ENCODE peak calls at places on chromosomes 12 and 14, in six cellular contexts. One of them, this sample, is unnamed.

GRCh38 chr12:25436206-25436912 is 116.7 kb downstream of the LMNTD1 start:
- DNase-seq in PC-3: peak; percentile 84
- DNase-seq in lung: no peak
- DNase-seq in tibial nerve: peak; percentile 67
- DNase-seq in thyroid gland: peak; percentile 18
- DNase-seq in A549: peak; percentile 63
- DNase-seq in this sample: peak; percentile 52

GRCh38 chr12:11171953-11172675 is 1.1 kb downstream of the SMIM10L1 start:
- DNase-seq in PC-3: no peak
- DNase-seq in lung: no peak
- DNase-seq in tibial nerve: no peak
- DNase-seq in thyroid gland: no peak
- DNase-seq in A549: peak; percentile 10
- DNase-seq in this sample: peak; percentile 10

GRCh38 chr12:100567945-100568344 is 5.5 kb upstream of the GAS2L3 start:
- DNase-seq in PC-3: no peak
- DNase-seq in lung: no peak
- DNase-seq in tibial nerve: no peak
- DNase-seq in thyroid gland: no peak
- DNase-seq in A549: no peak
- DNase-seq in this sample: no peak

GRCh38 chr12:62967701-62968100 is 32.8 kb upstream of the PPM1H start:
- DNase-seq in PC-3: no peak
- DNase-seq in lung: no peak
- DNase-seq in tibial nerve: no peak
- DNase-seq in thyroid gland: no peak
- DNase-seq in A549: no peak
- DNase-seq in this sample: no peak

GRCh38 chr12:45671254-45671653 is 58.3 kb upstream of the ARID2 start:
- DNase-seq in PC-3: peak; percentile 16
- DNase-seq in lung: no peak
- DNase-seq in tibial nerve: no peak
- DNase-seq in thyroid gland: no peak
- DNase-seq in A549: no peak
- DNase-seq in this sample: no peak

GRCh38 chr14:52885230-52885629 is 65.6 kb downstream of the FERMT2 start:
- DNase-seq in PC-3: no peak
- DNase-seq in lung: no peak
- DNase-seq in tibial nerve: no peak
- DNase-seq in thyroid gland: no peak
- DNase-seq in A549: no peak
- DNase-seq in this sample: no peak

GRCh38 chr14:93543766-93544165 is 113.0 kb downstream of the UNC79 start:
- DNase-seq in PC-3: peak; percentile 53
- DNase-seq in lung: no peak
- DNase-seq in tibial nerve: no peak
- DNase-seq in thyroid gland: no peak
- DNase-seq in A549: peak; percentile 3
- DNase-seq in this sample: no peak

GRCh38 chr12:2265461-2266167 is 212.8 kb downstream of the CACNA1C start:
- DNase-seq in PC-3: no peak
- DNase-seq in lung: no peak
- DNase-seq in tibial nerve: no peak
- DNase-seq in thyroid gland: no peak
- DNase-seq in A549: no peak
- DNase-seq in this sample: no peak

GRCh38 chr12:93783827-93784226 is 106.7 kb downstream of the CRADD start:
- DNase-seq in PC-3: no peak
- DNase-seq in lung: no peak
- DNase-seq in tibial nerve: no peak
- DNase-seq in thyroid gland: no peak
- DNase-seq in A549: no peak
- DNase-seq in this sample: no peak

GRCh38 chr12:113837059-113837458 is 129.1 kb downstream of the RBM19 start:
- DNase-seq in PC-3: no peak
- DNase-seq in lung: no peak
- DNase-seq in tibial nerve: no peak
- DNase-seq in thyroid gland: no peak
- DNase-seq in A549: no peak
- DNase-seq in this sample: no peak

GRCh38 chr14:67856806-67857205 is 37.2 kb downstream of the RAD51B start:
- DNase-seq in PC-3: peak; percentile 59
- DNase-seq in lung: no peak
- DNase-seq in tibial nerve: no peak
- DNase-seq in thyroid gland: no peak
- DNase-seq in A549: no peak
- DNase-seq in this sample: no peak

GRCh38 chr12:12749433-12749832 is 32.3 kb downstream of the CDKN1B start:
- DNase-seq in PC-3: no peak
- DNase-seq in lung: no peak
- DNase-seq in tibial nerve: no peak
- DNase-seq in thyroid gland: no peak
- DNase-seq in A549: no peak
- DNase-seq in this sample: no peak

GRCh38 chr14:93752980-93753561 is 35.2 kb downstream of the PRIMA1 start:
- DNase-seq in PC-3: no peak
- DNase-seq in lung: no peak
- DNase-seq in tibial nerve: no peak
- DNase-seq in thyroid gland: peak; percentile 77
- DNase-seq in A549: no peak
- DNase-seq in this sample: no peak

GRCh38 chr14:45786266-45786665 is 533.3 kb upstream of the MIS18BP1 start:
- DNase-seq in PC-3: no peak
- DNase-seq in lung: no peak
- DNase-seq in tibial nerve: no peak
- DNase-seq in thyroid gland: no peak
- DNase-seq in A549: no peak
- DNase-seq in this sample: no peak
- H3K9me3 ChIP-seq in PC-3: peaks cover 6% of the 10 kb centered on the region
- H3K9me3 ChIP-seq in lung: peaks cover 12% of the 10 kb centered on the region
- H3K9me3 ChIP-seq in tibial nerve: peaks cover 52% of the 10 kb centered on the region
- H3K9me3 ChIP-seq in thyroid gland: no peaks in the 10 kb centered on the region
- H3K9me3 ChIP-seq in A549: peaks cover 7% of the 10 kb centered on the region
- H3K9me3 ChIP-seq in this sample: peaks cover 29% of the 10 kb centered on the region

DNA sequence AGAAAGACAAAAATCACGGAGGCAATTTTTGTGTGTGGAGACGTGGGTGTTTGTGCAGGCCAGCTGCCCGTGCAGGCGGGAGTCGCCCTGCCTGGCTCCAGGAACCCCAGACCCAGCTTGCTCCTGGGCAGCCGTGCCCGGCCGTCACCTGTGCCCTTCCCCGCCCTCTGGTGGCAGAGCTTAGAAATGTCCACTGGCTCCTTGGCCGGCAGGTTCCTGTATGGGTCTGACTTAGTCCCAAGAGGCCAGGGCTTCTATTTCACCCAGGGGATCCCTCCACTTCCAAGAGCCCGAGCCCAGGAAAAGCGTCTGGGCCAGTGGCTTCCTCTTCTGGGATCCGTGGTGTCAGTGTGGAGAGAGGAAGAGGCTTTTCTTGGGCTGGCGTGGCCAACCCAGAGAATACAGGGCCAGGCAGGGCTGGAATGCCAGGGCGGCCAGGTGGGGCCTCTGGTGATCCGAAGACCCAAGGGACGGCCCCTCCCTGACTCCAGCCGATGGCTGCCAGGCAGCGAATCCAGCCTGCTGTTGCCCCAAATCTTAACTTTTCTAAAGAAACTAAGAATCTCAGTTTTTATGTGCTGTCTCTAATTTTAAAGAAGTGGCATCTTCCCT is 120.9 kb downstream of the TMEM132C start:
- DNase-seq in PC-3: peak; percentile 65
- DNase-seq in lung: peak; percentile 38
- DNase-seq in tibial nerve: peak; percentile 18
- DNase-seq in thyroid gland: peak; percentile 4
- DNase-seq in A549: peak; percentile 30
- DNase-seq in this sample: peak; percentile 54
- H3K9me3 ChIP-seq in PC-3: no peaks in the 10 kb centered on the region
- H3K9me3 ChIP-seq in lung: peaks cover 1% of the 10 kb centered on the region
- H3K9me3 ChIP-seq in tibial nerve: no peaks in the 10 kb centered on the region
- H3K9me3 ChIP-seq in thyroid gland: no peaks in the 10 kb centered on the region
- H3K9me3 ChIP-seq in A549: no peaks in the 10 kb centered on the region
- H3K9me3 ChIP-seq in this sample: no peaks in the 10 kb centered on the region

DNA sequence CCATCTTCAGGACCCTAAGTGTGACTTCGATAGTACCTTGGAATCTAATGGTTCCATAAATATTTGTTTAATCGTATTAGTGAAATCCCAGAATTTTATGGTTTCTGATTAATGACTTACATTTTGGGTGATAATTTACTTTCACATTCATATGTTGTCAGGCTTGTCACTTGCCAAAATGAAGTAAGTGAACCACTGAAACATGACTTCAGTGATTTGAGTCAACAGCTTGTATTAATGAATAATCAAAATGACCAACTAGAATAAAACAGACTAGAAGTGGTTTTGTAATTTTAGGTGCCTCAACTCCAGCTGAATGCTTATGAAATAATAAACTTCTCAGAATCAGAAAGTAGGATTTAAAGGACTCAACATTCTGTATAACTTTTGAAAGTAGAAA is 517.1 kb downstream of the PRKD1 start:
- DNase-seq in PC-3: no peak
- DNase-seq in lung: no peak
- DNase-seq in tibial nerve: no peak
- DNase-seq in thyroid gland: no peak
- DNase-seq in A549: no peak
- DNase-seq in this sample: no peak
- H3K9me3 ChIP-seq in PC-3: no peaks in the 10 kb centered on the region
- H3K9me3 ChIP-seq in lung: peaks cover 5% of the 10 kb centered on the region
- H3K9me3 ChIP-seq in tibial nerve: peaks cover 29% of the 10 kb centered on the region
- H3K9me3 ChIP-seq in thyroid gland: no peaks in the 10 kb centered on the region
- H3K9me3 ChIP-seq in A549: no peaks in the 10 kb centered on the region
- H3K9me3 ChIP-seq in this sample: peaks cover 34% of the 10 kb centered on the region

DNA sequence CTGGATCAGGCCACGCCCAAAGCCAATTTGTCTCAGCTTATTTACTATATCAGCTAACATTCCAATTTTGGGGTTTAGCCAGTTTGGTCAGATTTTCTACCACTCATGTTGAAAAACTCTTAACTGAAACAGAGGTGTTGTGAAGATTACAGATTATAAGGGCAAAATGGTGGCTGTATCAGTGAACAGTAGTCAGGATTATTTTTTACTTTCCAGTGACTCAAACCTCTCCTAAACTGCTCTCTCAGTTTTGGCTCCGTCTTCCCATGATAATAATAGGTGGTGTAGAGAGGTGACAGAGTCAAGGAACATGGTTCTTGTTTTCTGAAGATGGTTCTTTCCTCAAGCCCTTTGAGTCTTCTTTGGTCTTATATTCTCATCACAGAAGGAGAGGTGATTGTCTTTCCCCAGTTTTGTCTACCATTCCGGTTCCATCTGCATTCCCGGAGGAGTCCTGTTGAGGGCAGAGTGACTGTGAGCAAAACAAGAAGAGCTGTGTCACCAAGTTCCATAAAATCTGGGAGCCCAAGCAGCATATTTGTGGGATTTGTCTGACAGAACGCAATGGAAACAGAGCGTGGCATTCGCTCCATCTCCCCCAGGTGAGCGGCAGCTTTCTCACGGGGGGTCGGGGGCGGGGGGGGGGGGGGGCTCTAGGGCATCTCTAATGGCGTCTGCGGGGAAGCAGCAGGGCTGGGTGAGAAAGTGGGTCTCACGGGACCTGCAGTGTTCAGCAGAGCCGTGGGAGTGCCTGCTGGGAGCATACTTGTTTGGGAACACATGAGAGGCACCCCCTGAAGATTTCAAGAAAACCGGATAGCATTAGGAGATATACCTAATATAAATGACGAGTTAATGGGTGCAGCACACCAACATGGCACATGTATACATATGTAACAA is 59.1 kb downstream of the TBC1D30 start:
- DNase-seq in PC-3: no peak
- DNase-seq in lung: no peak
- DNase-seq in tibial nerve: no peak
- DNase-seq in thyroid gland: no peak
- DNase-seq in A549: peak; percentile 27
- DNase-seq in this sample: no peak
- H3K9me3 ChIP-seq in PC-3: no peaks in the 10 kb centered on the region
- H3K9me3 ChIP-seq in lung: peaks cover 5% of the 10 kb centered on the region
- H3K9me3 ChIP-seq in tibial nerve: peaks cover 4% of the 10 kb centered on the region
- H3K9me3 ChIP-seq in thyroid gland: no peaks in the 10 kb centered on the region
- H3K9me3 ChIP-seq in A549: no peaks in the 10 kb centered on the region
- H3K9me3 ChIP-seq in this sample: no peaks in the 10 kb centered on the region

This sample was measured in mucosa of descending colon.